ENCODE peak calls at places on chromosomes 6 and 20, in ten cellular contexts. E, W, Y, T, J, X, F, L, M and S are unnamed samples.

GRCh38 chr6:85126448-85127178 is 323.3 kb upstream of the NT5E start:
- DNase-seq in E (no peak), W (peak), Y (peak), T (peak), J (peak), X (peak), F (peak), L (peak), M (no peak), S (peak)

GRCh38 chr20:34427331-34427730 is 64.3 kb downstream of the ITCH start:
- DNase-seq in E (no peak), W (no peak), Y (no peak), T (no peak), J (no peak), X (no peak), F (no peak), L (no peak), M (no peak), S (no peak)

GRCh38 chr20:40558212-40558611 is 130.8 kb downstream of the MAFB start:
- DNase-seq in E (no peak), W (no peak), Y (no peak), T (no peak), J (no peak), X (no peak), F (no peak), L (no peak), M (no peak), S (no peak)

GRCh38 chr6:158095671-158096070 is 72.4 kb downstream of the SERAC1 start:
- DNase-seq in E (no peak), W (no peak), Y (no peak), T (no peak), J (no peak), X (no peak), F (no peak), L (no peak), M (no peak), S (no peak)

GRCh38 chr6:37696841-37697735 is 595 bp downstream of the MDGA1 start:
- DNase-seq in E (no peak), W (peak), Y (peak), T (no peak), J (peak), X (no peak), F (no peak), L (no peak), M (peak), S (no peak)

GRCh38 chr20:51096571-51097267 is 73.8 kb upstream of the KCNG1 start:
- DNase-seq in E (no peak), W (no peak), Y (no peak), T (no peak), J (no peak), X (no peak), F (no peak), L (no peak), M (no peak), S (no peak)

GRCh38 chr6:37938909-37939308 is 119.4 kb downstream of the ZFAND3 start:
- DNase-seq in E (no peak), W (no peak), Y (no peak), T (no peak), J (no peak), X (no peak), F (peak), L (no peak), M (no peak), S (no peak)

GRCh38 chr20:36916199-36916598 is 35.3 kb downstream of the SAMHD1 start:
- DNase-seq in E (no peak), W (no peak), Y (no peak), T (no peak), J (no peak), X (no peak), F (no peak), L (no peak), M (no peak), S (no peak)

GRCh38 chr20:39850821-39851330 is 838.2 kb downstream of the MAFB start:
- DNase-seq in E (no peak), W (no peak), Y (no peak), T (no peak), J (no peak), X (no peak), F (no peak), L (no peak), M (no peak), S (no peak)

GRCh38 chr6:149392093-149392492 is 8.0 kb upstream of the SUMO4 start:
- DNase-seq in E (peak), W (no peak), Y (no peak), T (no peak), J (no peak), X (no peak), F (no peak), L (no peak), M (no peak), S (no peak)

GRCh38 chr6:23414204-23414501 is 711.9 kb upstream of the NRSN1 start:
- DNase-seq in E (no peak), W (no peak), Y (no peak), T (no peak), J (no peak), X (no peak), F (peak), L (no peak), M (no peak), S (no peak)

GRCh38 chr6:4271761-4272505 is 136.6 kb upstream of the ECI2 start:
- DNase-seq in E (no peak), W (no peak), Y (no peak), T (no peak), J (no peak), X (no peak), F (no peak), L (no peak), M (no peak), S (no peak)

GRCh38 chr20:2132461-2132901 is 30.9 kb downstream of the STK35 start:
- DNase-seq in E (peak), W (no peak), Y (no peak), T (peak), J (no peak), X (no peak), F (no peak), L (no peak), M (no peak), S (no peak)

GRCh38 chr20:35042268-35042667 is 50.3 kb downstream of the TRPC4AP start:
- DNase-seq in E (no peak), W (no peak), Y (no peak), T (no peak), J (no peak), X (no peak), F (no peak), L (no peak), M (no peak), S (no peak)

GRCh38 chr6:95777338-95777737 is 200.0 kb downstream of the MANEA start:
- DNase-seq in E (no peak), W (no peak), Y (no peak), T (no peak), J (no peak), X (no peak), F (no peak), L (no peak), M (no peak), S (no peak)

GRCh38 chr20:45592574-45593189 is 13.6 kb upstream of the WFDC8 start:
- DNase-seq in E (no peak), W (peak), Y (no peak), T (no peak), J (no peak), X (no peak), F (peak), L (no peak), M (no peak), S (no peak)

GRCh38 chr6:5302995-5303622 is 41.8 kb downstream of the FARS2 start:
- DNase-seq in E (peak), W (no peak), Y (peak), T (peak), J (no peak), X (peak), F (peak), L (peak), M (peak), S (peak)

GRCh38 chr6:3451498-3451897 is 5.4 kb downstream of the SLC22A23 start:
- DNase-seq in E (no peak), W (no peak), Y (no peak), T (no peak), J (no peak), X (no peak), F (no peak), L (no peak), M (no peak), S (no peak)

GRCh38 chr6:43263314-43264178 is 20.3 kb downstream of the TTBK1 start:
- DNase-seq in E (peak), W (peak), Y (peak), T (peak), J (peak), X (peak), F (peak), L (peak), M (peak), S (peak)

GRCh38 chr20:50040432-50041237 is 57.9 kb downstream of the SNAI1 start:
- DNase-seq in E (no peak), W (no peak), Y (no peak), T (no peak), J (no peak), X (no peak), F (no peak), L (no peak), M (no peak), S (no peak)

GRCh38 chr6:18742406-18742805 is 355.3 kb downstream of the RNF144B start:
- DNase-seq in E (no peak), W (no peak), Y (no peak), T (no peak), J (no peak), X (no peak), F (no peak), L (no peak), M (no peak), S (no peak)

GRCh38 chr6:42049116-42049809 is 1.1 kb upstream of the TAF8 start:
- DNase-seq in E (peak), W (no peak), Y (no peak), T (peak), J (peak), X (peak), F (no peak), L (no peak), M (no peak), S (peak)

GRCh38 chr20:21396045-21396893 is 1.1 kb downstream of the NKX2-4 start:
- DNase-seq in E (no peak), W (no peak), Y (no peak), T (no peak), J (peak), X (no peak), F (no peak), L (no peak), M (no peak), S (no peak)

GRCh38 chr6:7630792-7631191 is 40.8 kb downstream of the SNRNP48 start:
- DNase-seq in E (no peak), W (no peak), Y (no peak), T (no peak), J (no peak), X (no peak), F (no peak), L (no peak), M (no peak), S (no peak)

GRCh38 chr6:111207141-111207858 is 120.0 kb downstream of the SLC16A10 start:
- DNase-seq in E (no peak), W (no peak), Y (no peak), T (no peak), J (no peak), X (no peak), F (peak), L (no peak), M (no peak), S (no peak)

GRCh38 chr20:52540489-52540888 is 348.9 kb upstream of the ZFP64 start:
- DNase-seq in E (no peak), W (no peak), Y (no peak), T (no peak), J (no peak), X (no peak), F (no peak), L (no peak), M (no peak), S (no peak)

DNA sequence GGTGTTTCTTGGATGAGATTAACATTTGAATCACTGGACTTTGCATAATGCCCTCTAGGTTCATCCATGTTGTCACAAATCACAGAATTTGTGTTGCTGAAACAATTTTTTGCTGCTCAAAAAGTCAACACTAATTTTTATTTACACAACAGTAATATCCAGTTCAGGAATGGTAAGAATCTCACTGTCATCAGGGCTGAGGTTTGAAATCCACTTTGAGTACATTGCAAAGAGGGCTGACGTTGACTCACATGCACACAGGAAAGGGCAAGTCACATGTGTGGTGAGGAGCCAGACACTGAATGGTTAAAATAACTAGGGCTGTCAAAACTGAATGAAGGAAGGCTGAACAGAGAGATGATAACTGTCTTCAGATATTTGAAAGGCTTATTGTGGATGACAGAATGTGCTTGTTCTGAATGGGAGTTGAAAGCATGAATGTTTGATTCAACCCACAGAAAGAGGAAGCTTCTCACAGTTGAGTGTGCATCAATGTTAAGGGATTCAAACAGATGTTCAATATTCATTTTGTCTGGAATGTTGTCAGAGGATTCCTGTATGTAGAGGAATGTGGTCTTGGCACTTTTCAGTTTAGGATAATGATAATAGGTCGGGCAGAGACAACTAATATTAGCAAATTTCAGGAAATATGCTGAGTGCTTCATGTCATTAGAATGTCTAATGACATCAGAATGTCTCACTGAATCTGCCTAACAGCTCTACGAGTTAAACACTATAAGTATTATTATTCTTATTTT is 3.6 kb upstream of the ADGRG6 start:
- DNase-seq in E (no peak), W (no peak), Y (no peak), T (no peak), J (no peak), X (no peak), F (peak), L (no peak), M (no peak), S (no peak)
- TF ChIP-seq POLR2A in E (no peak), W (no peak), Y (no peak), T (no peak), J (no peak), X (no peak), F (no peak), L (no peak), M (no peak), S (no peak)

GRCh38 chr6:126516411-126516810 is 176.5 kb downstream of the CENPW start:
- DNase-seq in E (no peak), W (no peak), Y (no peak), T (no peak), J (no peak), X (no peak), F (no peak), L (no peak), M (no peak), S (no peak)
- TF ChIP-seq CTCF in E (no peak), W (no peak), Y (no peak), T (no peak), J (no peak), X (no peak), F (no peak), L (no peak), M (no peak), S (no peak)

DNA sequence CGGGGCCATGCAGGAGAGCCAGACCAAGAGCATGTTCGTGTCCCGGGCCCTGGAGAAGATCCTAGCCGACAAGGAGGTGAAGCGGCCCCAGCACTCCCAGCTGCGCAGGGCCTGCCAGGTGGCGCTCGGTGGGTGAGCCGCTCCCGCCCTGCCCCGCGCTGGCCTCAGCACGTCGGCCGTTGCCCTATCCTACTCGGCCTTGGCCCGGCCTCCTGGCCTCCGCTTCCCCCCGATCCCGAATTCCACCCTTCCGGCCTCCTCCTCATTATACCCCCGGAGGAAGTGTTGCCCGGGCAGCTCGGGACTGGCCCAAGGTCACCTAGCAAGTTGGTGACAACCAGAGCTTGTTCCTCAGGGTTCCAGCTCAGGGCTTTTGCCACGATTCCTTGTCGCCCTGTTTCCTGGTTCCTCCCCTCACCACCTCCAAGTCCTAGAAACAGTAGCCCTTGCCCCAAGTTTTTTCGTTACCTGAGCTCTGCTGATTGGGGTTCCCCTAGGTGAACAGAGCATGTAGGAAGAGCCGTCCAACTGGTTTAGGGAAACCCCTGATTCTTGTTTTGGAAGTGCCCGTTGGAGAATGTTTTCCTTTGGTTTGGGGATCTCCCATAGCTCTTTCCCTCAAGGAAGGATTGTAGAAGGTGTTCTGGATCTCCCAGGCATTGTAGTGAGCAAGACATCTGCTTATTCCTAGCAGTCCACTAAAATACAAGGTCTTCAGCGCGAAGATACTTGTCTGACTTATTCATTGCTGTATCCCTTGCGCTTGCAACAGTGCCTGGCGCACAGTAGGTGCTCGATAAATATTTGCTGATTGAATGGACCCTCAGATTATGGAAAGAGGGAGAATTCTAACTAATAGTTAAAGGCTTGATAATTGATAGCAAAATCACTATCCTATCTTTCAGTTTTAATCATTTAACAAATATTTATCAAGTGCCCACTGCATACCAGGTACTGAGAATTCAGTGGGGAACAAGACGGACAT is 664 bp downstream of the ARFGEF2 start:
- DNase-seq in E (peak), W (peak), Y (peak), T (no peak), J (no peak), X (peak), F (peak), L (peak), M (peak), S (peak)
- TF ChIP-seq POLR2A in E (no peak), W (no peak), Y (no peak), T (no peak), J (no peak), X (no peak), F (no peak), L (no peak), M (no peak), S (peak)

GRCh38 chr20:12570371-12570770 is 438.4 kb upstream of the SPTLC3 start:
- DNase-seq in E (no peak), W (peak), Y (no peak), T (no peak), J (no peak), X (peak), F (no peak), L (no peak), M (no peak), S (no peak)
- TF ChIP-seq CTCF in E (no peak), W (peak), Y (peak), T (no peak), J (no peak), X (peak), F (no peak), L (no peak), M (no peak), S (peak)

DNA sequence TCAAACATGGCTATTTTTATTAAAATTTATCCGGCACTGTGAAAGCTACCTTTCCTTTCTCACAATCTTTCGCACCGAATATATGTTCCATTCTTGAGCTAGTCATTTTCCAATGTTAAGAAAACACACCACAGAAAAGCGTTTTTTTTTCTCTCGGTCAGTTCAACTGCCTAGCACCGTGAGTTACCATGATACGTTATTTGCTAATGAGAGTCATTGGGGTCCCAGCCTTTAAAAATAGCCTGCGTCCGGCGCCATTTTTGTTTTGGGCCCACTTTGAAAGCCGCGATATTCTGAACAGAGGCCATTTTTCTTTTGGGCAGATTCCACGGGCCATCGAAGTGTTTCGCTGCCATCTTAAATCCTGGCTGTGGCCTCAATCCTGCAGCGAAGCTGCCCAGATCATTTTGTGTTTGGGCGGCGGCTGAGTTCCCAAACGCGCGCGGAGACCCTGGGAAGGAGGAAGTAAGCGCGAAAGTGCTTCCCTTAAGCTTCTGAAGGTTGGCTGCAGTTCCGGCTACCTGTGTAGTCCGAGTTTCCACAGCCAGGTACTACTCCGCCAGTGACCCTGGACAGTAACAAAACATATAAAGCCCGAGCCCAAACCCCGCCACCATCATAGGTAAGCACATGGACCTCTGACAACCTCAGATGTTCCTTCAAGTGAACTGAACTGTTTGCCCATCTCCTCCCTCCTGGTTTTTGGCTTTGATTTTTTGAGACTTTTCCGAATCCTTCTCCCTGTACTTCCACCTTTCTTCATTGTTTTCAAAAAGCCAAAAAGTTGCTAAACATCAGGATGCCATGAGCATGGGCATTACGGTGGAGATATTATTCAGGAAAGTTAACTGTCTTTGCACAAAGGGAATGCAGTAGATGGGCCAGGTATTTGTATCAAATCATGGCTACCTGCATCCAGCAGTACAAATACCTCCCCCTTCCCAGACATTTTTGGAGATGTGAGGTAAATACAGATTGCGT is at the start of gene SLX4IP:
- DNase-seq in E (peak), W (peak), Y (peak), T (peak), J (peak), X (peak), F (peak), L (peak), M (peak), S (peak)
- TF ChIP-seq POLR2A in E (peak), W (peak), Y (no peak), T (no peak), J (no peak), X (no peak), F (no peak), L (no peak), M (no peak), S (peak)

GRCh38 chr6:153564803-153565202 is 433.7 kb upstream of the RGS17 start:
- DNase-seq in E (no peak), W (no peak), Y (no peak), T (no peak), J (no peak), X (no peak), F (no peak), L (no peak), M (no peak), S (no peak)

GRCh38 chr6:153568601-153569000 is 437.5 kb upstream of the RGS17 start:
- DNase-seq in E (no peak), W (no peak), Y (no peak), T (no peak), J (no peak), X (no peak), F (no peak), L (no peak), M (no peak), S (no peak)

DNA sequence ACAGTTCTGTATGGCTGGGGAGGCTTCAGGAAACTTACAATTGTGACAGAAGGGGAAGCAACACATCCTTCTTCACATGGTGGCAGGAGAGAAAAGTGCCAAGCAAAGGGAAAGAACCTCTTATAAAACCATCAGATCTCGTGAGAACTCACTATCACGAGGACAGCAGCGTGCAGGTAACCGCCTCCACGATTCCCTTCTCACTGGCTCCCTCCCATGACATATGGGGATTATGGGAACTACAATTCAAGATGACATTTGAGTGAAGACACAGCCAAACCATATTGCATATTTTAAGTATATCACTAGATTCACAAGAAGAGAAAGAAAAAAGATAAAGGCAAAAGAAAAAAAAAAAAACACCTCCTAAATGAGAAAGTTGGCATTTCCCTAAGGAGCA is 431.9 kb upstream of the RGS17 start:
- DNase-seq in E (no peak), W (peak), Y (no peak), T (no peak), J (no peak), X (no peak), F (no peak), L (no peak), M (no peak), S (no peak)
- TF ChIP-seq CTCF in E (no peak), W (no peak), Y (no peak), T (no peak), J (no peak), X (no peak), F (no peak), L (no peak), M (no peak), S (no peak)